ENCODE peak calls at places on chromosome 18, in seven cellular contexts. One of them, this sample, is unnamed.

GRCh38 chr18:23738151-23738550 is 48.9 kb downstream of the LAMA3 start:
- DNase-seq in fibroblast of mammary gland: no peak
- DNase-seq in mucosa of descending colon: no peak
- DNase-seq in tibial artery: no peak
- DNase-seq in left ventricle myocardium inferior: no peak
- DNase-seq in AG04450: no peak
- DNase-seq in fibroblast of the aortic adventitia: no peak
- DNase-seq in this sample: no peak

GRCh38 chr18:7383336-7383980 is 152.6 kb downstream of the LRRC30 start:
- DNase-seq in mucosa of descending colon: no peak
- DNase-seq in AG04450: no peak
- DNase-seq in left ventricle myocardium inferior: no peak
- DNase-seq in tibial artery: no peak
- DNase-seq in fibroblast of mammary gland: no peak
- DNase-seq in fibroblast of the aortic adventitia: no peak
- DNase-seq in this sample: no peak

GRCh38 chr18:59783138-59783537 is 85.9 kb upstream of the CCBE1 start:
- DNase-seq in AG04450: no peak
- DNase-seq in left ventricle myocardium inferior: no peak
- DNase-seq in fibroblast of mammary gland: peak
- DNase-seq in fibroblast of the aortic adventitia: peak
- DNase-seq in mucosa of descending colon: no peak
- DNase-seq in tibial artery: no peak
- DNase-seq in this sample: no peak

GRCh38 chr18:69353023-69353422 is 47.7 kb upstream of the DOK6 start:
- DNase-seq in AG04450: no peak
- DNase-seq in fibroblast of the aortic adventitia: no peak
- DNase-seq in left ventricle myocardium inferior: no peak
- DNase-seq in fibroblast of mammary gland: no peak
- DNase-seq in mucosa of descending colon: no peak
- DNase-seq in tibial artery: no peak
- DNase-seq in this sample: no peak

GRCh38 chr18:3207565-3207964 is 12.2 kb downstream of the MYOM1 start:
- DNase-seq in tibial artery: no peak
- DNase-seq in mucosa of descending colon: no peak
- DNase-seq in left ventricle myocardium inferior: no peak
- DNase-seq in fibroblast of the aortic adventitia: no peak
- DNase-seq in AG04450: no peak
- DNase-seq in fibroblast of mammary gland: peak
- DNase-seq in this sample: no peak

GRCh38 chr18:46518438-46518837 is 138.6 kb downstream of the LOXHD1 start:
- DNase-seq in fibroblast of mammary gland: no peak
- DNase-seq in fibroblast of the aortic adventitia: no peak
- DNase-seq in left ventricle myocardium inferior: peak
- DNase-seq in tibial artery: no peak
- DNase-seq in mucosa of descending colon: no peak
- DNase-seq in AG04450: no peak
- DNase-seq in this sample: peak

GRCh38 chr18:32378705-32379104 is 92.0 kb downstream of the GAREM1 start:
- DNase-seq in fibroblast of mammary gland: peak
- DNase-seq in AG04450: no peak
- DNase-seq in left ventricle myocardium inferior: no peak
- DNase-seq in mucosa of descending colon: no peak
- DNase-seq in fibroblast of the aortic adventitia: peak
- DNase-seq in tibial artery: no peak
- DNase-seq in this sample: no peak

GRCh38 chr18:48836806-48837615 is 113.8 kb downstream of the SMAD7 start:
- DNase-seq in fibroblast of the aortic adventitia: no peak
- DNase-seq in left ventricle myocardium inferior: no peak
- DNase-seq in AG04450: no peak
- DNase-seq in mucosa of descending colon: peak
- DNase-seq in fibroblast of mammary gland: no peak
- DNase-seq in tibial artery: peak
- DNase-seq in this sample: no peak

GRCh38 chr18:47113796-47114540 is 36.3 kb downstream of the HDHD2 start:
- DNase-seq in fibroblast of mammary gland: peak
- DNase-seq in left ventricle myocardium inferior: no peak
- DNase-seq in AG04450: no peak
- DNase-seq in fibroblast of the aortic adventitia: no peak
- DNase-seq in tibial artery: no peak
- DNase-seq in mucosa of descending colon: no peak
- DNase-seq in this sample: no peak

GRCh38 chr18:7921938-7922587 is 354.9 kb downstream of the PTPRM start:
- DNase-seq in mucosa of descending colon: no peak
- DNase-seq in fibroblast of mammary gland: peak
- DNase-seq in tibial artery: no peak
- DNase-seq in fibroblast of the aortic adventitia: peak
- DNase-seq in AG04450: no peak
- DNase-seq in left ventricle myocardium inferior: no peak
- DNase-seq in this sample: no peak

DNA sequence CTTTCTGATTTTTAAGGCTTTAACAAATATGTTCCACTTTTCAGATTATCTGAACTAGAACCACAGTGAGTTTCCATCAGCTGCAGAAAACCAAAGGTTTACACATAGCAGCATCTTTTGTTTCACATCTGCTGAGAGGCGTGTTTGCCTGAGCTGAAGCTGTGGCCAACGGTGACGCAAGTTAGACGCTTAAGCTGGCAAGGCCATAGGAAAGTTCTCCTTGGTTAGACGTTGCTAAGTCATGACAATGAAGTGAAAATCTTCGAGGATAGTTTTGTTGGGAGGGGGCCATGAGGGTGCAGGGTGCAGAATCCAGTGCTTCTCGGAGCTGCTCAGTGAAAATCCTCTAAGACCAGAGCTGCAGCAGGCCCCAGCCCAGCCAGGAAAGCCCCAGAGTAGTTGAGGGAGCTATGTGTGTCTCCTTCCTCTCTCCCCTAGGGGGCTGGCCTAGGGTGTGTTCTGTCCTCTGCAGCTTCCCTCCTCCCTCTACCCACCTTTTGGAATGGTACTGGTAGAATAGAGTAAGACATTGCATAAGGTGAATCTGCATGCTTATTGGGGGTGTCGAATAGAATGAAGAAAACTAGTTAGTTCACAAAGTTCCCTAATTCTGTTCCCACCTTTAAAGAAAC is 105.4 kb downstream of the FHOD3 start:
- DNase-seq in AG04450: peak
- DNase-seq in mucosa of descending colon: no peak
- DNase-seq in left ventricle myocardium inferior: peak
- DNase-seq in tibial artery: peak
- DNase-seq in fibroblast of mammary gland: peak
- DNase-seq in fibroblast of the aortic adventitia: peak
- DNase-seq in this sample: no peak
- TF ChIP-seq CTCF in AG04450: no peak
- TF ChIP-seq CTCF in mucosa of descending colon: no peak
- TF ChIP-seq CTCF in left ventricle myocardium inferior: peak
- TF ChIP-seq CTCF in tibial artery: no peak
- TF ChIP-seq CTCF in fibroblast of mammary gland: no peak
- TF ChIP-seq CTCF in fibroblast of the aortic adventitia: peak
- TF ChIP-seq CTCF in this sample: no peak

GRCh38 chr18:10365901-10366300 is 88.5 kb upstream of the APCDD1 start:
- DNase-seq in left ventricle myocardium inferior: no peak
- DNase-seq in AG04450: no peak
- DNase-seq in fibroblast of the aortic adventitia: no peak
- DNase-seq in mucosa of descending colon: no peak
- DNase-seq in tibial artery: no peak
- DNase-seq in fibroblast of mammary gland: no peak
- DNase-seq in this sample: no peak
- TF ChIP-seq CTCF in left ventricle myocardium inferior: no peak
- TF ChIP-seq CTCF in AG04450: no peak
- TF ChIP-seq CTCF in fibroblast of the aortic adventitia: no peak
- TF ChIP-seq CTCF in mucosa of descending colon: no peak
- TF ChIP-seq CTCF in tibial artery: no peak
- TF ChIP-seq CTCF in fibroblast of mammary gland: no peak
- TF ChIP-seq CTCF in this sample: no peak

GRCh38 chr18:37107748-37108522 is 279.0 kb downstream of the KIAA1328 start:
- DNase-seq in mucosa of descending colon: no peak
- DNase-seq in left ventricle myocardium inferior: no peak
- DNase-seq in AG04450: no peak
- DNase-seq in tibial artery: no peak
- DNase-seq in fibroblast of the aortic adventitia: no peak
- DNase-seq in fibroblast of mammary gland: no peak
- DNase-seq in this sample: no peak
- TF ChIP-seq CTCF in mucosa of descending colon: no peak
- TF ChIP-seq CTCF in left ventricle myocardium inferior: no peak
- TF ChIP-seq CTCF in AG04450: no peak
- TF ChIP-seq CTCF in tibial artery: no peak
- TF ChIP-seq CTCF in fibroblast of the aortic adventitia: no peak
- TF ChIP-seq CTCF in fibroblast of mammary gland: no peak
- TF ChIP-seq CTCF in this sample: no peak

GRCh38 chr18:9454061-9454703 is 21.1 kb upstream of the RALBP1 start:
- DNase-seq in mucosa of descending colon: no peak
- DNase-seq in left ventricle myocardium inferior: no peak
- DNase-seq in tibial artery: no peak
- DNase-seq in fibroblast of mammary gland: no peak
- DNase-seq in AG04450: no peak
- DNase-seq in fibroblast of the aortic adventitia: peak
- DNase-seq in this sample: no peak
- TF ChIP-seq CTCF in mucosa of descending colon: no peak
- TF ChIP-seq CTCF in left ventricle myocardium inferior: no peak
- TF ChIP-seq CTCF in tibial artery: no peak
- TF ChIP-seq CTCF in fibroblast of mammary gland: no peak
- TF ChIP-seq CTCF in AG04450: no peak
- TF ChIP-seq CTCF in fibroblast of the aortic adventitia: no peak
- TF ChIP-seq CTCF in this sample: no peak

This sample was measured in osteocyte.